ENCODE peak calls at places on chromosomes 6 and 20, in ten cellular contexts. A is fibroblast of lung; F is CD8-positive, alpha-beta T cell; E is OCI-LY7; T is CD4-positive, alpha-beta memory T cell; P is iPS DF 6.9; S is uterus; H is T-helper 17 cell; Y is esophagus muscularis mucosa; O is mammary epithelial cell. K is an unnamed sample.
A peak's percentile ranks its signal among the peaks of the same experiment; 100 is the strongest.

GRCh38 chr6:118971682-118972081 is 36.7 kb upstream of the MCM9 start:
- DNase-seq in A (no peak), F (no peak), E (no peak), T (no peak), P (no peak), S (no peak), H (no peak), Y (no peak), O (no peak), K (no peak)

GRCh38 chr20:47989957-47990356 is 204.7 kb upstream of the SULF2 start:
- DNase-seq in A (no peak), F (no peak), E (no peak), T (no peak), P (no peak), S (no peak), H (no peak), Y (no peak), O (no peak), K (no peak)

GRCh38 chr6:54419885-54420284 is 111.6 kb downstream of the TINAG start:
- DNase-seq in A (peak; percentile 94), F (no peak), E (no peak), T (no peak), P (no peak), S (no peak), H (no peak), Y (no peak), O (peak; percentile 91), K (no peak)

GRCh38 chr6:1062786-1063545 is 248.9 kb upstream of the FOXQ1 start:
- DNase-seq in A (no peak), F (no peak), E (no peak), T (no peak), P (no peak), S (no peak), H (no peak), Y (no peak), O (no peak), K (no peak)

GRCh38 chr6:114432380-114432779 is 89.6 kb upstream of the HS3ST5 start:
- DNase-seq in A (no peak), F (no peak), E (no peak), T (no peak), P (no peak), S (no peak), H (no peak), Y (no peak), O (no peak), K (no peak)

GRCh38 chr20:36543187-36544133 is 2.1 kb downstream of the MYL9 start:
- DNase-seq in A (peak; percentile 83), F (no peak), E (no peak), T (no peak), P (no peak), S (peak; percentile 80), H (no peak), Y (no peak), O (no peak), K (no peak)

GRCh38 chr6:40788661-40789111 is 201.5 kb upstream of the LRFN2 start:
- DNase-seq in A (peak; percentile 11), F (no peak), E (no peak), T (peak; percentile 26), P (no peak), S (no peak), H (no peak), Y (no peak), O (no peak), K (no peak)

GRCh38 chr20:20849126-20849525 is 136.7 kb upstream of the RALGAPA2 start:
- DNase-seq in A (no peak), F (no peak), E (no peak), T (no peak), P (no peak), S (no peak), H (no peak), Y (no peak), O (no peak), K (no peak)

GRCh38 chr6:53894086-53894485 is 99.3 kb downstream of the LRRC1 start:
- DNase-seq in A (peak; percentile 44), F (peak; percentile 16), E (peak; percentile 21), T (peak; percentile 13), P (no peak), S (no peak), H (no peak), Y (no peak), O (peak; percentile 79), K (no peak)

GRCh38 chr6:35911871-35912653 is 8.8 kb downstream of the SRPK1 start:
- DNase-seq in A (peak; percentile 53), F (no peak), E (no peak), T (no peak), P (no peak), S (no peak), H (no peak), Y (no peak), O (no peak), K (no peak)

GRCh38 chr6:2327591-2327990 is 82.2 kb upstream of the GMDS start:
- DNase-seq in A (no peak), F (no peak), E (no peak), T (no peak), P (no peak), S (no peak), H (no peak), Y (no peak), O (no peak), K (no peak)
- H3K9me3 ChIP-seq in A (no peaks in the 10 kb centered on the region), F (no peaks in the 10 kb centered on the region), E (no peaks in the 10 kb centered on the region), T (peaks cover 13% of the 10 kb centered on the region), P (peaks cover 2% of the 10 kb centered on the region), S (peaks cover 35% of the 10 kb centered on the region), H (peaks cover 10% of the 10 kb centered on the region), Y (peaks cover 47% of the 10 kb centered on the region), O (peaks cover 5% of the 10 kb centered on the region), K (peaks cover 16% of the 10 kb centered on the region)

GRCh38 chr6:121630716-121631115 is 195.3 kb downstream of the GJA1 start:
- DNase-seq in A (no peak), F (no peak), E (no peak), T (no peak), P (no peak), S (no peak), H (no peak), Y (no peak), O (peak; percentile 86), K (no peak)

GRCh38 chr6:121627761-121628160 is 192.3 kb downstream of the GJA1 start:
- DNase-seq in A (no peak), F (no peak), E (no peak), T (no peak), P (no peak), S (no peak), H (no peak), Y (no peak), O (peak; percentile 71), K (no peak)

GRCh38 chr6:121635355-121635754 is 199.9 kb downstream of the GJA1 start:
- DNase-seq in A (no peak), F (no peak), E (no peak), T (no peak), P (no peak), S (no peak), H (no peak), Y (no peak), O (no peak), K (no peak)

GRCh38 chr6:121639041-121639440 is 203.6 kb downstream of the GJA1 start:
- DNase-seq in A (no peak), F (no peak), E (no peak), T (no peak), P (no peak), S (no peak), H (no peak), Y (no peak), O (no peak), K (no peak)

GRCh38 chr6:121633309-121633708 is 197.9 kb downstream of the GJA1 start:
- DNase-seq in A (no peak), F (no peak), E (no peak), T (no peak), P (no peak), S (no peak), H (no peak), Y (no peak), O (no peak), K (no peak)
- H3K9me3 ChIP-seq in A (no peaks in the 10 kb centered on the region), F (no peaks in the 10 kb centered on the region), E (peaks cover 10% of the 10 kb centered on the region), T (no peaks in the 10 kb centered on the region), P (peaks cover 5% of the 10 kb centered on the region), S (no peaks in the 10 kb centered on the region), H (no peaks in the 10 kb centered on the region), Y (peaks cover 18% of the 10 kb centered on the region), O (no peaks in the 10 kb centered on the region), K (peaks cover 5% of the 10 kb centered on the region)

GRCh38 chr6:26218824-26219223 is 131.6 kb downstream of the HFE start:
- DNase-seq in A (no peak), F (no peak), E (peak; percentile 58), T (no peak), P (no peak), S (no peak), H (no peak), Y (no peak), O (no peak), K (no peak)

GRCh38 chr6:26220353-26220970 is 133.2 kb downstream of the HFE start:
- DNase-seq in A (no peak), F (no peak), E (peak; percentile 62), T (no peak), P (no peak), S (no peak), H (no peak), Y (no peak), O (no peak), K (no peak)

GRCh38 chr6:26223213-26223612 is 136.0 kb downstream of the HFE start:
- DNase-seq in A (peak; percentile 30), F (no peak), E (no peak), T (no peak), P (no peak), S (no peak), H (no peak), Y (no peak), O (no peak), K (no peak)

GRCh38 chr6:26222587-26222986 is 135.4 kb downstream of the HFE start:
- DNase-seq in A (no peak), F (no peak), E (peak; percentile 53), T (no peak), P (no peak), S (no peak), H (no peak), Y (no peak), O (no peak), K (no peak)

DNA sequence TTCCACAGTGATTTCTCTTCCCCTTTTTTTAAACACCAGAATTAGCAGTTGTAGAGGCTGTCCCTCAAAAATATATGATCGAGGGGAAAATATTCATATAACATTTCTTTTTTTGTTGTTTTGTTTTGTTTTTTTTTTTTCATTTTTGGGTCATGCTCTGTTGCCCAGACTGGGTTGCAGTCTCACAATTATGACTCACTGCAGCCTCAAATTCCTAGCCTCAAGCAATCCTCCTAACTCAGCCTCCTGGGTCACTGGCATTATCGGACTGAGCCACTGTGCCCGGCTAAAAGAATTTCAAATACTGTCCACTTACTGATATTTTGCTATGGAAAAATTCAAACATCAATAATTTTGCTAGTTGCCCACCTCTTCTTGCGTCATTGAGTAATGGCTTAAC is 134.0 kb downstream of the HFE start:
- DNase-seq in A (no peak), F (no peak), E (no peak), T (no peak), P (no peak), S (no peak), H (no peak), Y (no peak), O (no peak), K (no peak)
- H3K9me3 ChIP-seq in A (no peaks in the 10 kb centered on the region), F (no peaks in the 10 kb centered on the region), E (peaks cover 4% of the 10 kb centered on the region), T (no peaks in the 10 kb centered on the region), P (no peaks in the 10 kb centered on the region), S (no peaks in the 10 kb centered on the region), H (no peaks in the 10 kb centered on the region), Y (no peaks in the 10 kb centered on the region), O (peaks cover 6% of the 10 kb centered on the region), K (no peaks in the 10 kb centered on the region)

DNA sequence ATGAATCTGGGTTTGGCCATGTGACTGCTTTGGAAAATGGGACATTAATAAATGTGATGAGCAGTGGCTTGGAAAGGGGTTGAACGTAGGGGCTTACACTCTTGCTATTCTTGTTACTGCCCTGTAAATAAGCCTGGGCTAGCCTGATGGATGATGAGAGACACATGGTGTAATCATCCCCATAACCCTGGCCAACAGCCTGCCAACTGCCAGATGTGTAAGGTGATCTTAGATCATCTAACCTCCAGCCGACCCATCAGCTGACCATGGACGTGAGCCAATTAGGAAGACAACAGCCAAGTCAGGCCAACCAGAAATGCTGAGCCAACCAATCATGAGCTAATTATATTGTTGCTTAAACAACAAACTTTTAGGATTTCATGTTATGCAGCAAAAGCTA is 25.2 kb downstream of the FBXO30 start:
- DNase-seq in A (peak; percentile 88), F (no peak), E (no peak), T (no peak), P (no peak), S (no peak), H (no peak), Y (no peak), O (no peak), K (no peak)
- H3K9me3 ChIP-seq in A (no peaks in the 10 kb centered on the region), F (no peaks in the 10 kb centered on the region), E (peaks cover 14% of the 10 kb centered on the region), T (no peaks in the 10 kb centered on the region), P (peaks cover 2% of the 10 kb centered on the region), S (peaks cover 5% of the 10 kb centered on the region), H (no peaks in the 10 kb centered on the region), Y (no peaks in the 10 kb centered on the region), O (no peaks in the 10 kb centered on the region), K (peaks cover 10% of the 10 kb centered on the region)